ENCODE peak calls at places on chromosomes 12 and 14, in ten cellular contexts. S is tibial nerve; L is SHP77; I is SIG-M5; D is naive thymus-derived CD4-positive, alpha-beta T cell; Y is NCI-H69; K is RPMI7951; U is skeletal muscle cell; V is HCT116; A is HS-5. Q is an unnamed sample.
A peak's percentile ranks its signal among the peaks of the same experiment; 100 is the strongest.

GRCh38 chr12:112985655-112986290 is 7.5 kb downstream of the OAS2 start:
- DNase-seq in L (no peak), A (no peak), U (no peak), D (no peak), K (no peak), S (no peak), V (no peak), I (no peak), Y (no peak), Q (no peak)

GRCh38 chr12:107372229-107372658 is 278.9 kb upstream of the CRY1 start:
- DNase-seq in S (no peak), V (no peak), I (no peak), K (peak; percentile 35), Y (peak; percentile 43), L (no peak), A (no peak), U (no peak), D (peak; percentile 58), Q (no peak)

GRCh38 chr14:106436310-106436905 is 910.0 kb downstream of the TMEM121 start:
- DNase-seq in V (no peak), S (no peak), Y (peak; percentile 77), D (peak; percentile 41), K (peak; percentile 32), A (no peak), I (no peak), U (no peak), L (peak; percentile 40), Q (peak; percentile 74)

GRCh38 chr14:43937001-43937400 is 570.1 kb downstream of the FSCB start:
- DNase-seq in U (no peak), A (no peak), S (no peak), V (no peak), I (no peak), Y (no peak), K (no peak), D (no peak), L (no peak), Q (no peak)

GRCh38 chr12:120534703-120535655 is 823 bp downstream of the RNF10 start:
- DNase-seq in U (peak; percentile 62), V (no peak), Y (peak; percentile 76), L (peak; percentile 61), I (no peak), D (peak; percentile 39), S (no peak), A (peak; percentile 67), K (peak; percentile 80), Q (peak; percentile 74)

GRCh38 chr12:75720807-75721206 is 209.4 kb upstream of the KRR1 start:
- DNase-seq in K (peak; percentile 59), U (no peak), I (no peak), V (no peak), S (no peak), D (no peak), L (peak; percentile 32), A (no peak), Y (peak; percentile 94), Q (peak; percentile 19)

GRCh38 chr14:31578266-31578665 is 17.1 kb downstream of the NUBPL start:
- DNase-seq in Y (no peak), I (no peak), K (no peak), V (no peak), S (no peak), A (no peak), D (no peak), L (no peak), U (no peak), Q (no peak)

GRCh38 chr12:50597200-50598195 is 92.7 kb downstream of the DIP2B start:
- DNase-seq in D (peak; percentile 8), V (peak; percentile 71), Y (peak; percentile 13), A (peak; percentile 87), I (no peak), U (peak; percentile 55), S (no peak), K (peak; percentile 82), L (no peak), Q (peak; percentile 8)

Q was measured in DMS53.